ENCODE peak calls at places on chromosomes 1 and 21, in six cellular contexts. One of them, this sample, is unnamed.

GRCh38 chr21:35138665-35139381 is 89.7 kb upstream of the RUNX1 start:
- DNase-seq in lower leg skin: no peak
- DNase-seq in tibial artery: no peak
- DNase-seq in activated CD4-positive, alpha-beta T cell treated with anti-CD3 and anti-CD28 coated beads, Interleukin-2, amount 10 ng/mL, durations not matched to agents 7 days and 5 days: peak
- DNase-seq in thoracic aorta: no peak
- DNase-seq in stimulated activated CD4-positive, alpha-beta T cell treated with anti-CD3 and anti-CD28 coated beads, Interleukin-2, amount 100 ng/mL, for 24 hours: peak
- DNase-seq in this sample: peak

GRCh38 chr21:22174746-22175145 is 1176.5 kb downstream of the NCAM2 start:
- DNase-seq in lower leg skin: no peak
- DNase-seq in tibial artery: no peak
- DNase-seq in activated CD4-positive, alpha-beta T cell treated with anti-CD3 and anti-CD28 coated beads, Interleukin-2, amount 10 ng/mL, durations not matched to agents 7 days and 5 days: no peak
- DNase-seq in thoracic aorta: no peak
- DNase-seq in stimulated activated CD4-positive, alpha-beta T cell treated with anti-CD3 and anti-CD28 coated beads, Interleukin-2, amount 100 ng/mL, for 24 hours: no peak
- DNase-seq in this sample: peak

GRCh38 chr1:2106681-2107405 is 56.6 kb downstream of the PRKCZ start:
- DNase-seq in lower leg skin: no peak
- DNase-seq in tibial artery: no peak
- DNase-seq in activated CD4-positive, alpha-beta T cell treated with anti-CD3 and anti-CD28 coated beads, Interleukin-2, amount 10 ng/mL, durations not matched to agents 7 days and 5 days: no peak
- DNase-seq in thoracic aorta: no peak
- DNase-seq in stimulated activated CD4-positive, alpha-beta T cell treated with anti-CD3 and anti-CD28 coated beads, Interleukin-2, amount 100 ng/mL, for 24 hours: no peak
- DNase-seq in this sample: no peak

GRCh38 chr1:172054172-172054571 is 212.9 kb downstream of the DNM3 start:
- DNase-seq in lower leg skin: no peak
- DNase-seq in tibial artery: no peak
- DNase-seq in activated CD4-positive, alpha-beta T cell treated with anti-CD3 and anti-CD28 coated beads, Interleukin-2, amount 10 ng/mL, durations not matched to agents 7 days and 5 days: no peak
- DNase-seq in thoracic aorta: no peak
- DNase-seq in stimulated activated CD4-positive, alpha-beta T cell treated with anti-CD3 and anti-CD28 coated beads, Interleukin-2, amount 100 ng/mL, for 24 hours: no peak
- DNase-seq in this sample: no peak

GRCh38 chr1:47333578-47333921 is at the start of gene CMPK1:
- DNase-seq in lower leg skin: peak
- DNase-seq in tibial artery: peak
- DNase-seq in activated CD4-positive, alpha-beta T cell treated with anti-CD3 and anti-CD28 coated beads, Interleukin-2, amount 10 ng/mL, durations not matched to agents 7 days and 5 days: peak
- DNase-seq in thoracic aorta: peak
- DNase-seq in stimulated activated CD4-positive, alpha-beta T cell treated with anti-CD3 and anti-CD28 coated beads, Interleukin-2, amount 100 ng/mL, for 24 hours: peak
- DNase-seq in this sample: peak

GRCh38 chr1:107451735-107452134 is 310.9 kb downstream of the NTNG1 start:
- DNase-seq in lower leg skin: no peak
- DNase-seq in tibial artery: no peak
- DNase-seq in activated CD4-positive, alpha-beta T cell treated with anti-CD3 and anti-CD28 coated beads, Interleukin-2, amount 10 ng/mL, durations not matched to agents 7 days and 5 days: no peak
- DNase-seq in thoracic aorta: no peak
- DNase-seq in stimulated activated CD4-positive, alpha-beta T cell treated with anti-CD3 and anti-CD28 coated beads, Interleukin-2, amount 100 ng/mL, for 24 hours: no peak
- DNase-seq in this sample: no peak

GRCh38 chr1:233025156-233025555 is 74.7 kb downstream of the NTPCR start:
- DNase-seq in lower leg skin: no peak
- DNase-seq in tibial artery: no peak
- DNase-seq in activated CD4-positive, alpha-beta T cell treated with anti-CD3 and anti-CD28 coated beads, Interleukin-2, amount 10 ng/mL, durations not matched to agents 7 days and 5 days: peak
- DNase-seq in thoracic aorta: no peak
- DNase-seq in stimulated activated CD4-positive, alpha-beta T cell treated with anti-CD3 and anti-CD28 coated beads, Interleukin-2, amount 100 ng/mL, for 24 hours: peak
- DNase-seq in this sample: peak

GRCh38 chr1:52281518-52281917 is 84.5 kb downstream of the CC2D1B start:
- DNase-seq in lower leg skin: no peak
- DNase-seq in tibial artery: no peak
- DNase-seq in activated CD4-positive, alpha-beta T cell treated with anti-CD3 and anti-CD28 coated beads, Interleukin-2, amount 10 ng/mL, durations not matched to agents 7 days and 5 days: no peak
- DNase-seq in thoracic aorta: no peak
- DNase-seq in stimulated activated CD4-positive, alpha-beta T cell treated with anti-CD3 and anti-CD28 coated beads, Interleukin-2, amount 100 ng/mL, for 24 hours: no peak
- DNase-seq in this sample: no peak

GRCh38 chr1:90361026-90361425 is 356.1 kb downstream of the BARHL2 start:
- DNase-seq in lower leg skin: no peak
- DNase-seq in tibial artery: no peak
- DNase-seq in activated CD4-positive, alpha-beta T cell treated with anti-CD3 and anti-CD28 coated beads, Interleukin-2, amount 10 ng/mL, durations not matched to agents 7 days and 5 days: no peak
- DNase-seq in thoracic aorta: no peak
- DNase-seq in stimulated activated CD4-positive, alpha-beta T cell treated with anti-CD3 and anti-CD28 coated beads, Interleukin-2, amount 100 ng/mL, for 24 hours: no peak
- DNase-seq in this sample: no peak

GRCh38 chr1:44672254-44672955 is 1.9 kb downstream of the TMEM53 start:
- DNase-seq in lower leg skin: no peak
- DNase-seq in tibial artery: peak
- DNase-seq in activated CD4-positive, alpha-beta T cell treated with anti-CD3 and anti-CD28 coated beads, Interleukin-2, amount 10 ng/mL, durations not matched to agents 7 days and 5 days: no peak
- DNase-seq in thoracic aorta: no peak
- DNase-seq in stimulated activated CD4-positive, alpha-beta T cell treated with anti-CD3 and anti-CD28 coated beads, Interleukin-2, amount 100 ng/mL, for 24 hours: no peak
- DNase-seq in this sample: no peak

GRCh38 chr1:97778718-97779117 is 142.1 kb downstream of the DPYD start:
- DNase-seq in lower leg skin: no peak
- DNase-seq in tibial artery: no peak
- DNase-seq in activated CD4-positive, alpha-beta T cell treated with anti-CD3 and anti-CD28 coated beads, Interleukin-2, amount 10 ng/mL, durations not matched to agents 7 days and 5 days: no peak
- DNase-seq in thoracic aorta: no peak
- DNase-seq in stimulated activated CD4-positive, alpha-beta T cell treated with anti-CD3 and anti-CD28 coated beads, Interleukin-2, amount 100 ng/mL, for 24 hours: no peak
- DNase-seq in this sample: no peak

GRCh38 chr1:119004129-119004527 is 16.0 kb upstream of the TBX15 start:
- DNase-seq in lower leg skin: peak
- DNase-seq in tibial artery: no peak
- DNase-seq in activated CD4-positive, alpha-beta T cell treated with anti-CD3 and anti-CD28 coated beads, Interleukin-2, amount 10 ng/mL, durations not matched to agents 7 days and 5 days: no peak
- DNase-seq in thoracic aorta: no peak
- DNase-seq in stimulated activated CD4-positive, alpha-beta T cell treated with anti-CD3 and anti-CD28 coated beads, Interleukin-2, amount 100 ng/mL, for 24 hours: no peak
- DNase-seq in this sample: no peak

GRCh38 chr1:223337174-223337869 is 26.7 kb downstream of the SUSD4 start:
- DNase-seq in lower leg skin: peak
- DNase-seq in tibial artery: no peak
- DNase-seq in activated CD4-positive, alpha-beta T cell treated with anti-CD3 and anti-CD28 coated beads, Interleukin-2, amount 10 ng/mL, durations not matched to agents 7 days and 5 days: no peak
- DNase-seq in thoracic aorta: no peak
- DNase-seq in stimulated activated CD4-positive, alpha-beta T cell treated with anti-CD3 and anti-CD28 coated beads, Interleukin-2, amount 100 ng/mL, for 24 hours: no peak
- DNase-seq in this sample: no peak

GRCh38 chr21:45977396-45977795 is 4.2 kb upstream of the COL6A1 start:
- DNase-seq in lower leg skin: peak
- DNase-seq in tibial artery: peak
- DNase-seq in activated CD4-positive, alpha-beta T cell treated with anti-CD3 and anti-CD28 coated beads, Interleukin-2, amount 10 ng/mL, durations not matched to agents 7 days and 5 days: no peak
- DNase-seq in thoracic aorta: no peak
- DNase-seq in stimulated activated CD4-positive, alpha-beta T cell treated with anti-CD3 and anti-CD28 coated beads, Interleukin-2, amount 100 ng/mL, for 24 hours: no peak
- DNase-seq in this sample: no peak

GRCh38 chr1:200561856-200562214 is 58.7 kb downstream of the KIF14 start:
- DNase-seq in lower leg skin: no peak
- DNase-seq in tibial artery: no peak
- DNase-seq in activated CD4-positive, alpha-beta T cell treated with anti-CD3 and anti-CD28 coated beads, Interleukin-2, amount 10 ng/mL, durations not matched to agents 7 days and 5 days: no peak
- DNase-seq in thoracic aorta: no peak
- DNase-seq in stimulated activated CD4-positive, alpha-beta T cell treated with anti-CD3 and anti-CD28 coated beads, Interleukin-2, amount 100 ng/mL, for 24 hours: no peak
- DNase-seq in this sample: no peak

GRCh38 chr21:34630536-34631143 is 15.7 kb upstream of the RCAN1 start:
- DNase-seq in lower leg skin: peak
- DNase-seq in tibial artery: no peak
- DNase-seq in activated CD4-positive, alpha-beta T cell treated with anti-CD3 and anti-CD28 coated beads, Interleukin-2, amount 10 ng/mL, durations not matched to agents 7 days and 5 days: peak
- DNase-seq in thoracic aorta: no peak
- DNase-seq in stimulated activated CD4-positive, alpha-beta T cell treated with anti-CD3 and anti-CD28 coated beads, Interleukin-2, amount 100 ng/mL, for 24 hours: no peak
- DNase-seq in this sample: peak

GRCh38 chr1:54347261-54347954 is 58.8 kb downstream of the SSBP3 start:
- DNase-seq in lower leg skin: no peak
- DNase-seq in tibial artery: no peak
- DNase-seq in activated CD4-positive, alpha-beta T cell treated with anti-CD3 and anti-CD28 coated beads, Interleukin-2, amount 10 ng/mL, durations not matched to agents 7 days and 5 days: no peak
- DNase-seq in thoracic aorta: no peak
- DNase-seq in stimulated activated CD4-positive, alpha-beta T cell treated with anti-CD3 and anti-CD28 coated beads, Interleukin-2, amount 100 ng/mL, for 24 hours: no peak
- DNase-seq in this sample: no peak

GRCh38 chr1:180946537-180947507 is 34.1 kb downstream of the KIAA1614 start:
- DNase-seq in lower leg skin: no peak
- DNase-seq in tibial artery: no peak
- DNase-seq in activated CD4-positive, alpha-beta T cell treated with anti-CD3 and anti-CD28 coated beads, Interleukin-2, amount 10 ng/mL, durations not matched to agents 7 days and 5 days: no peak
- DNase-seq in thoracic aorta: no peak
- DNase-seq in stimulated activated CD4-positive, alpha-beta T cell treated with anti-CD3 and anti-CD28 coated beads, Interleukin-2, amount 100 ng/mL, for 24 hours: no peak
- DNase-seq in this sample: no peak

GRCh38 chr1:236952279-236953003 is 51.8 kb downstream of the MT1HL1 start:
- DNase-seq in lower leg skin: peak
- DNase-seq in tibial artery: no peak
- DNase-seq in activated CD4-positive, alpha-beta T cell treated with anti-CD3 and anti-CD28 coated beads, Interleukin-2, amount 10 ng/mL, durations not matched to agents 7 days and 5 days: no peak
- DNase-seq in thoracic aorta: no peak
- DNase-seq in stimulated activated CD4-positive, alpha-beta T cell treated with anti-CD3 and anti-CD28 coated beads, Interleukin-2, amount 100 ng/mL, for 24 hours: no peak
- DNase-seq in this sample: no peak

GRCh38 chr1:174743654-174744561 is 255.8 kb upstream of the CACYBP start:
- DNase-seq in lower leg skin: no peak
- DNase-seq in tibial artery: no peak
- DNase-seq in activated CD4-positive, alpha-beta T cell treated with anti-CD3 and anti-CD28 coated beads, Interleukin-2, amount 10 ng/mL, durations not matched to agents 7 days and 5 days: no peak
- DNase-seq in thoracic aorta: no peak
- DNase-seq in stimulated activated CD4-positive, alpha-beta T cell treated with anti-CD3 and anti-CD28 coated beads, Interleukin-2, amount 100 ng/mL, for 24 hours: no peak
- DNase-seq in this sample: peak

GRCh38 chr1:219659682-219660081 is 46.8 kb upstream of the ZC3H11B start:
- DNase-seq in lower leg skin: no peak
- DNase-seq in tibial artery: no peak
- DNase-seq in activated CD4-positive, alpha-beta T cell treated with anti-CD3 and anti-CD28 coated beads, Interleukin-2, amount 10 ng/mL, durations not matched to agents 7 days and 5 days: no peak
- DNase-seq in thoracic aorta: no peak
- DNase-seq in stimulated activated CD4-positive, alpha-beta T cell treated with anti-CD3 and anti-CD28 coated beads, Interleukin-2, amount 100 ng/mL, for 24 hours: no peak
- DNase-seq in this sample: no peak

GRCh38 chr1:86235859-86236258 is 79.3 kb upstream of the COL24A1 start:
- DNase-seq in lower leg skin: no peak
- DNase-seq in tibial artery: no peak
- DNase-seq in activated CD4-positive, alpha-beta T cell treated with anti-CD3 and anti-CD28 coated beads, Interleukin-2, amount 10 ng/mL, durations not matched to agents 7 days and 5 days: no peak
- DNase-seq in thoracic aorta: no peak
- DNase-seq in stimulated activated CD4-positive, alpha-beta T cell treated with anti-CD3 and anti-CD28 coated beads, Interleukin-2, amount 100 ng/mL, for 24 hours: no peak
- DNase-seq in this sample: no peak

GRCh38 chr1:236893626-236894545 is 98.8 kb downstream of the MTR start:
- DNase-seq in lower leg skin: no peak
- DNase-seq in tibial artery: no peak
- DNase-seq in activated CD4-positive, alpha-beta T cell treated with anti-CD3 and anti-CD28 coated beads, Interleukin-2, amount 10 ng/mL, durations not matched to agents 7 days and 5 days: no peak
- DNase-seq in thoracic aorta: no peak
- DNase-seq in stimulated activated CD4-positive, alpha-beta T cell treated with anti-CD3 and anti-CD28 coated beads, Interleukin-2, amount 100 ng/mL, for 24 hours: no peak
- DNase-seq in this sample: no peak

GRCh38 chr1:77039739-77040138 is 172.5 kb downstream of the ST6GALNAC5 start:
- DNase-seq in lower leg skin: no peak
- DNase-seq in tibial artery: no peak
- DNase-seq in activated CD4-positive, alpha-beta T cell treated with anti-CD3 and anti-CD28 coated beads, Interleukin-2, amount 10 ng/mL, durations not matched to agents 7 days and 5 days: no peak
- DNase-seq in thoracic aorta: no peak
- DNase-seq in stimulated activated CD4-positive, alpha-beta T cell treated with anti-CD3 and anti-CD28 coated beads, Interleukin-2, amount 100 ng/mL, for 24 hours: no peak
- DNase-seq in this sample: peak

GRCh38 chr1:212428496-212428895 is 4.2 kb upstream of the NENF start:
- DNase-seq in lower leg skin: no peak
- DNase-seq in tibial artery: no peak
- DNase-seq in activated CD4-positive, alpha-beta T cell treated with anti-CD3 and anti-CD28 coated beads, Interleukin-2, amount 10 ng/mL, durations not matched to agents 7 days and 5 days: no peak
- DNase-seq in thoracic aorta: no peak
- DNase-seq in stimulated activated CD4-positive, alpha-beta T cell treated with anti-CD3 and anti-CD28 coated beads, Interleukin-2, amount 100 ng/mL, for 24 hours: no peak
- DNase-seq in this sample: no peak

GRCh38 chr1:222073307-222073995 is 331.6 kb upstream of the DUSP10 start:
- DNase-seq in lower leg skin: no peak
- DNase-seq in tibial artery: no peak
- DNase-seq in activated CD4-positive, alpha-beta T cell treated with anti-CD3 and anti-CD28 coated beads, Interleukin-2, amount 10 ng/mL, durations not matched to agents 7 days and 5 days: no peak
- DNase-seq in thoracic aorta: no peak
- DNase-seq in stimulated activated CD4-positive, alpha-beta T cell treated with anti-CD3 and anti-CD28 coated beads, Interleukin-2, amount 100 ng/mL, for 24 hours: no peak
- DNase-seq in this sample: no peak